ENCODE peak calls at places on chromosomes 7 and 10, in five cellular contexts. K is nephron progenitor cell; Z is central memory CD4-positive, alpha-beta T cell; C is RWPE1; V is GM23338. M is an unnamed sample.

GRCh38 chr10:3496138-3496537 is 288.9 kb downstream of the KLF6 start:
- DNase-seq in Z (no peak), C (no peak), V (peak), K (no peak), M (no peak)

GRCh38 chr7:33692956-33693355 is 212.4 kb upstream of the BMPER start:
- DNase-seq in V (no peak), Z (no peak), K (no peak), C (peak), M (no peak)

GRCh38 chr10:47095211-47095610 is 184.0 kb downstream of the PTPN20 start:
- DNase-seq in K (no peak), Z (no peak), C (no peak), V (no peak), M (no peak)

GRCh38 chr10:117684673-117685211 is 142.2 kb downstream of the EMX2 start:
- DNase-seq in Z (no peak), V (peak), C (peak), K (no peak), M (no peak)

GRCh38 chr10:131693766-131694165 is 207.0 kb upstream of the PPP2R2D start:
- DNase-seq in V (no peak), K (no peak), C (no peak), Z (no peak), M (no peak)

GRCh38 chr7:87445897-87446296 is 29.6 kb downstream of the ABCB4 start:
- DNase-seq in K (no peak), Z (no peak), C (no peak), V (no peak), M (peak)

GRCh38 chr7:138864667-138865066 is 66.7 kb upstream of the ATP6V0A4 start:
- DNase-seq in C (peak), K (no peak), V (no peak), Z (no peak), M (no peak)

GRCh38 chr7:77979219-77979618 is 180.6 kb downstream of the PHTF2 start:
- DNase-seq in C (no peak), Z (no peak), K (no peak), V (no peak), M (no peak)

GRCh38 chr7:129949292-129950133 is 3.2 kb downstream of the UBE2H start:
- DNase-seq in V (peak), Z (no peak), C (peak), K (peak), M (no peak)

GRCh38 chr7:56157238-56157790 is 41.1 kb upstream of the NUPR2 start:
- DNase-seq in K (no peak), C (no peak), Z (no peak), V (no peak), M (no peak)

GRCh38 chr7:9083837-9084236 is 650.4 kb downstream of the NXPH1 start:
- DNase-seq in Z (no peak), C (no peak), K (no peak), V (no peak), M (no peak)

GRCh38 chr7:122604251-122604650 is 94.7 kb downstream of the RNF133 start:
- DNase-seq in V (no peak), K (no peak), Z (no peak), C (no peak), M (no peak)

GRCh38 chr10:68073631-68074403 is 1.3 kb downstream of the HERC4 start:
- DNase-seq in K (no peak), V (no peak), Z (peak), C (no peak), M (no peak)

GRCh38 chr10:44968101-44968886 is 8.7 kb downstream of the RASSF4 start:
- DNase-seq in V (no peak), C (no peak), Z (no peak), K (no peak), M (no peak)

GRCh38 chr7:70016044-70016770 is 417.9 kb downstream of the AUTS2 start:
- DNase-seq in C (no peak), Z (no peak), V (no peak), K (no peak), M (no peak)

GRCh38 chr10:80579849-80580645 is 42.3 kb downstream of the SH2D4B start:
- DNase-seq in C (no peak), V (no peak), K (no peak), Z (no peak), M (no peak)

GRCh38 chr10:1267148-1267547 is 211.0 kb downstream of the WDR37 start:
- DNase-seq in C (no peak), V (no peak), K (no peak), Z (no peak), M (no peak)

GRCh38 chr7:24824400-24824799 is 67.1 kb upstream of the GSDME start:
- DNase-seq in C (no peak), Z (no peak), K (no peak), V (no peak), M (no peak)

GRCh38 chr10:104351067-104351681 is 2.5 kb upstream of the CFAP58 start:
- DNase-seq in C (no peak), K (no peak), Z (no peak), V (no peak), M (no peak)

GRCh38 chr10:88408111-88408510 is 175.0 kb downstream of the RNLS start:
- DNase-seq in Z (no peak), K (no peak), V (no peak), C (no peak), M (no peak)

GRCh38 chr10:77357611-77358010 is 280.0 kb downstream of the KCNMA1 start:
- DNase-seq in Z (no peak), V (no peak), K (no peak), C (peak), M (no peak)

GRCh38 chr10:25557136-25557535 is 376.9 kb upstream of the MYO3A start:
- DNase-seq in V (no peak), C (no peak), Z (no peak), K (no peak), M (no peak)

M was measured in naive B cell.